ENCODE peak calls at places on chromosome 5, in four cellular contexts. R is adrenal gland, Q is upper lobe of left lung, A is endothelial cell of umbilical vein. T is an unnamed sample. For H3K4me1, the result is how much of the 10 kb centered on the place peaks cover.

GRCh38 chr5:42108468-42108867 is 183.4 kb downstream of the FBXO4 start:
- DNase-seq in Q (no peak), A (no peak), R (no peak), T (no peak)

GRCh38 chr5:178425621-178426068 is 164.5 kb downstream of the COL23A1 start:
- DNase-seq in R (no peak), A (no peak), Q (no peak), T (no peak)

GRCh38 chr5:173573126-173573960 is 43.1 kb downstream of the BOD1 start:
- DNase-seq in A (peak), Q (peak), R (peak), T (peak)

GRCh38 chr5:124747770-124748686 is 1.6 kb upstream of the ZNF608 start:
- DNase-seq in R (no peak), A (no peak), Q (no peak), T (no peak)

GRCh38 chr5:56671571-56671970 is 143.8 kb upstream of the MAP3K1 start:
- DNase-seq in Q (no peak), R (no peak), A (no peak), T (no peak)

GRCh38 chr5:34656700-34657549 is 797 bp downstream of the RAI14 start:
- DNase-seq in R (peak), Q (no peak), A (peak), T (peak)

GRCh38 chr5:169978744-169979143 is 1.6 kb downstream of the INSYN2B start:
- DNase-seq in R (no peak), A (no peak), Q (no peak), T (no peak)

GRCh38 chr5:57698785-57699184 is 216.2 kb upstream of the ACTBL2 start:
- DNase-seq in A (peak), R (no peak), Q (no peak), T (no peak)

GRCh38 chr5:24444439-24444838 is 200.3 kb downstream of the CDH10 start:
- DNase-seq in R (no peak), Q (no peak), A (no peak), T (no peak)

GRCh38 chr5:25858019-25858418 is 1180.4 kb downstream of the CDH9 start:
- DNase-seq in R (no peak), Q (no peak), A (no peak), T (no peak)

GRCh38 chr5:74075900-74076484 is 450.0 kb downstream of the ARHGEF28 start:
- DNase-seq in Q (no peak), A (peak), R (no peak), T (no peak)

GRCh38 chr5:111486055-111486454 is 26.3 kb downstream of the STARD4 start:
- DNase-seq in Q (no peak), A (no peak), R (no peak), T (no peak)

GRCh38 chr5:179765400-179765799 is 28.4 kb upstream of the LTC4S start:
- DNase-seq in Q (no peak), A (peak), R (no peak), T (peak)

GRCh38 chr5:176536132-176536901 is 885 bp downstream of the RNF44 start:
- DNase-seq in A (peak), R (peak), Q (peak), T (peak)

GRCh38 chr5:7793861-7794260 is 57.1 kb downstream of the CFAP90 start:
- DNase-seq in Q (no peak), R (no peak), A (no peak), T (no peak)

GRCh38 chr5:7789567-7789966 is 61.4 kb downstream of the CFAP90 start:
- DNase-seq in A (no peak), R (no peak), Q (no peak), T (no peak)

GRCh38 chr5:7794301-7794700 is 56.6 kb downstream of the CFAP90 start:
- DNase-seq in Q (no peak), R (no peak), A (no peak), T (no peak)

GRCh38 chr5:7795311-7795710 is 55.6 kb downstream of the CFAP90 start:
- DNase-seq in A (no peak), R (no peak), Q (no peak), T (no peak)

DNA sequence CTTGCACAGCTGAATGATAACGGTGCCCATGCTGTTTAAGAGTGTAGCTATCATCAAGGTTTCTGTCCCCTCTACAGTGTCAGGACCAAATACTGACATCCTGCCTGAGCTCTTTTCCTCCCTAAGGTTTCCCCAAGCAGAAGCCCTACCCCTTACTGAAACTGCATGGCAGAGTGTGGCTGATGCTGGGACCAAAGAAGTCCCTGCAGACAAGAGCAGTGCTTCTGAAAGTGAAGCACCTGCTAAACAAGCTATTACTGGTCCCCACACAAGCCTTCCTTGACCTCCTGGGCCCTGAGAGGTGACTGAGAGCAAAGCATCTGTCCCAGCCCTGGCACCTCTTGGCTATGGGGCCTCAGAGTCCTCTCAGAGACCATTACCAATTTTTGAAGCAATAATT is 56.1 kb downstream of the CFAP90 start:
- DNase-seq in Q (no peak), A (no peak), R (no peak), T (no peak)
- H3K27ac ChIP-seq in Q (no peak), A (no peak), R (no peak), T (no peak)

GRCh38 chr5:72151169-72151568 is 43.9 kb downstream of the MAP1B start:
- DNase-seq in Q (no peak), A (no peak), R (no peak), T (no peak)

GRCh38 chr5:72152506-72152905 is 45.2 kb downstream of the MAP1B start:
- DNase-seq in Q (no peak), A (no peak), R (no peak), T (no peak)

GRCh38 chr5:72149742-72150141 is 42.5 kb downstream of the MAP1B start:
- DNase-seq in A (no peak), Q (no peak), R (no peak), T (no peak)

GRCh38 chr5:72153551-72153950 is 46.3 kb downstream of the MAP1B start:
- DNase-seq in A (no peak), R (no peak), Q (no peak), T (no peak)

DNA sequence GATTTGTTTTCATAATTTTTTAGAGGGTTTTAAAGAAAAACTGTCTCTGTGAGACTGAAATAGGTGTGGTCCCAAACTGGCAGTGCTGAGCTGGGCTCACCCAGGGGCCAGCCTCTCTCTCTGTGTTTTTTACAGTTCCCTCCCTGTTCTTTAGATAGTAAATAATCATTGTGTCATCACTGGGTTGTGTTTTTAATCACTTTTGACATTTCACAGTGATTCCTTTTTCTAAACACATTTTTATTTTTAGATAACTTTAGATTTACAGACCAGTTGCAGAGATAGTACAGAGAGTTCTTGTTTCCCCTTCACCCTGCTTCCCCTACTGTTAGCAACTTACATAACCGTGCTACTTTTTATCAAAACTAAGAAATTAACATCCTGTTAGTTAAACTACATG is 44.4 kb downstream of the MAP1B start:
- DNase-seq in R (no peak), Q (no peak), A (no peak), T (peak)
- H3K4me1 ChIP-seq in R (under half), Q (under half), A (under half), T (under half)

DNA sequence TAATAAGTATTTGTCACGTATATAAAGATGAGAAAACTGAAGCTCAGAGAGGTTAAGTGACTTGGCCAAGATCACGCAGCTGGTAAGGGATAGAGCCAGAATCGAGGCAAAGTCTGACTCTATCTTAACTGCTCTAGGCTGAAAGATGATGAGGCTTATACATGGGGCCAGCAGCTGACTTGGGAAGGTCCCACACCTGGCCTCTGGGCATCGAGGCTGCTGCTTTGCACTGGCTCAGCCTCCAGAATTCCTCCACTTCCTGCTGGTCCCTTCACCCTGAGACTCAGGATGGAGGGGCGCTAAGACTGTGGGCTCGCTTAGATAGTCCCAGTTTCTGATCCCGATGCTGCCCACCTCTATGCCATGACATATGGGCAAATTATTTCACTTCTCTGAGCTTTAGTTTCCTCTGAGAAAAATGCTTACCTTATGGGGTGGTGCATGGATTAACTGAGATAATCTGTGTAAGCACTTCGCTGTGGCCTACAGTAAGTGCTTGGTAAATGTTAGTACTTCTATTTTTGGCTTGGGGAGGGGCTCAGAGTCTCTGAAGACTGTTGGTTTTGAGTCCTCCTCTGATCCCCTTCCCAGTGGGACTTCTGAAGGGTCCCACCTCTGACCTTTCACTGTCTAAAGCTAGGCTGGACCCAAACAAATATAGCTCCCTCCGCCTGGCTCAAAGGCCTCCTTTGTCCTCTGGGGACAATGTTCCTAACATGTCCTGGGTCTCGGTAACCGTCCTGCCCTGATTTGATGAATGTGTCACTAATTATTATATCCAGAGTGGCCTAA is 35.0 kb downstream of the CAMK2A start:
- DNase-seq in Q (no peak), R (no peak), A (no peak), T (no peak)
- H3K4me3 ChIP-seq in Q (no peak), R (no peak), A (no peak), T (no peak)

DNA sequence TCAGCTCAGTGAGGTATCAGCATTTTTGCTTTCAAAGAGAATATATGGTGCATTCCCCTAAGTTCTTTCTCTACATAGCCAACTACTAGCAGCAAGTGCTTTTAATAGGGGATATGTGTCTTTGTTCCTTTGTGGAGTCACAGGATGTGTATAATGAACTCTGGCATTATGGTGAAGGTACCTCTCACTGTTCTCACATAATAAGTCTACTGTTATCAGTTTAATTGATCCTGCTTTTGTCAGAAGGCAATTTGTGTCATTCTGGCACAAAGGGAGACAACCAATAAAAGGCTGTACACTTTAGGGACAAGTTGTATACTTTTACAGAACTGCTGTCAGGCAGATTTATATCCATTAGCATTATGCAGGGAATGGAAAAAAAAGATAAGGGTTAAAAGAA is 531.4 kb upstream of the RIOK2 start:
- DNase-seq in Q (no peak), A (no peak), R (no peak), T (no peak)
- H3K27ac ChIP-seq in Q (no peak), A (no peak), R (no peak), T (no peak)

DNA sequence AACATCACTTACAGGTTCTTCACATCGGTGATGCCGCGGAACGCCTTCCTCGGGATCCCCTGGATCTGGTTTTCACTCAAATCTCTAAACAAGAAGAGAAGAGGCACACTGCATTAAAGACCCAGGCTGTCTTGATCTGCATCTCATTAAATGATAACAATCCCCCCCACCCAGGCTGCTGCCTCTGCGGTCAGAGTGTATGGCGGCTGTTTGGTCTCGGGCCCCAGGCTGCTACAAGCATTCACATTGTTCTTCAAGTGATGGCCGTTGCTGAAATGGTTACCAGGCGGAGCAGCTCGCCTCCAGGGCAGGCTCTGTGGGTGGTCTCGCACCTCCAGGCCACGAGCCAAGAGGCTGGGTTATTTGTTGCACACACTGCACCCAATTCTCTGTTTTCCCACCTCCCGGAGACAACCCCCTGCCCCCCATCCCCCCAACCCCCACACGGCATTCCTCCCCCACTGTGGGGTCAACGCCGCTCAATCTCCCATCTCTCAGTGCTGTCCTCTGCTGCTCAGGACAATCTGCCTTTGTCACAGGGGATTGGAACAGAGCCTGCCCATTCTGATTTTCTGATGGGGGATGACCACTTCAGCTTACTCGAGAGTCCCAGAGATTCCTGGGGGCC is 304.2 kb upstream of the PANK3 start:
- DNase-seq in R (no peak), A (no peak), Q (no peak), T (no peak)
- H3K4me1 ChIP-seq in R (under half), A (under half), Q (under half), T (under half)

GRCh38 chr5:32710859-32711692 is at the start of gene NPR3:
- DNase-seq in R (peak), A (no peak), Q (no peak), T (peak)
- H3K4me3 ChIP-seq in R (peak), A (peak), Q (peak), T (peak)

T was measured in right cardiac atrium.